ENCODE peak calls at places on chromosomes 7 and 10, in six cellular contexts. V, M, Z, H, U and N are unnamed samples.
A peak's percentile ranks its signal among the peaks of the same experiment; 100 is the strongest.

GRCh38 chr7:137508437-137509175 is 165.1 kb upstream of the PTN start:
- DNase-seq in V (no peak), M (no peak), Z (no peak), H (no peak), U (no peak), N (no peak)

GRCh38 chr7:44289341-44290249 is 35.8 kb downstream of the CAMK2B start:
- DNase-seq in V (no peak), M (peak; percentile 45), Z (no peak), H (peak; percentile 12), U (peak; percentile 30), N (no peak)

GRCh38 chr10:78950656-78951587 is 117.8 kb upstream of the ZMIZ1 start:
- DNase-seq in V (no peak), M (no peak), Z (no peak), H (no peak), U (no peak), N (no peak)

GRCh38 chr10:120041807-120042545 is 149.4 kb downstream of the SEC23IP start:
- DNase-seq in V (no peak), M (no peak), Z (no peak), H (no peak), U (no peak), N (no peak)

GRCh38 chr10:132921086-132921485 is 21.3 kb downstream of the CFAP46 start:
- DNase-seq in V (no peak), M (no peak), Z (no peak), H (no peak), U (no peak), N (no peak)

GRCh38 chr10:807958-808353 is 118.5 kb upstream of the DIP2C start:
- DNase-seq in V (no peak), M (no peak), Z (no peak), H (no peak), U (no peak), N (no peak)

GRCh38 chr10:127612-128432 is 7.4 kb upstream of the ZMYND11 start:
- DNase-seq in V (no peak), M (no peak), Z (no peak), H (no peak), U (no peak), N (no peak)

GRCh38 chr10:15879058-15879457 is 18.8 kb upstream of the MINDY3 start:
- DNase-seq in V (peak; percentile 45), M (no peak), Z (peak; percentile 15), H (no peak), U (no peak), N (no peak)

GRCh38 chr10:122249991-122250750 is 20.9 kb upstream of the BTBD16 start:
- DNase-seq in V (no peak), M (no peak), Z (no peak), H (no peak), U (peak; percentile 61), N (no peak)

GRCh38 chr7:151188252-151188542 is 1.1 kb upstream of the ASB10 start:
- DNase-seq in V (no peak), M (no peak), Z (no peak), H (no peak), U (no peak), N (no peak)

GRCh38 chr7:74022507-74022906 is 5.5 kb upstream of the ELN start:
- DNase-seq in V (no peak), M (no peak), Z (no peak), H (no peak), U (no peak), N (no peak)

GRCh38 chr10:92756233-92757065 is 66.7 kb downstream of the HHEX start:
- DNase-seq in V (peak; percentile 87), M (no peak), Z (no peak), H (no peak), U (no peak), N (no peak)

GRCh38 chr7:32266932-32267475 is 196.8 kb upstream of the PDE1C start:
- DNase-seq in V (no peak), M (no peak), Z (no peak), H (no peak), U (no peak), N (no peak)

GRCh38 chr7:94410471-94411466 is 16.1 kb downstream of the COL1A2 start:
- DNase-seq in V (no peak), M (no peak), Z (no peak), H (no peak), U (no peak), N (no peak)

GRCh38 chr10:44361080-44361479 is 23.8 kb downstream of the CXCL12 start:
- DNase-seq in V (no peak), M (no peak), Z (no peak), H (no peak), U (no peak), N (no peak)

GRCh38 chr10:36880898-36881297 is 244.5 kb upstream of the ANKRD30A start:
- DNase-seq in V (peak; percentile 34), M (no peak), Z (peak; percentile 35), H (no peak), U (no peak), N (no peak)

GRCh38 chr7:98640375-98640774 is 23.3 kb downstream of the NPTX2 start:
- DNase-seq in V (no peak), M (no peak), Z (no peak), H (no peak), U (no peak), N (no peak)

GRCh38 chr10:16950686-16951681 is 133.8 kb upstream of the RSU1 start:
- DNase-seq in V (no peak), M (no peak), Z (peak; percentile 80), H (no peak), U (no peak), N (no peak)

GRCh38 chr7:118352854-118353453 is 128.4 kb downstream of the ANKRD7 start:
- DNase-seq in V (peak; percentile 60), M (no peak), Z (peak; percentile 41), H (no peak), U (no peak), N (no peak)
- TF ChIP-seq CTCF in V (peak; percentile 58), M (no peak), Z (no peak), H (no peak), U (no peak), N (no peak)

GRCh38 chr7:2508327-2509231 is 11.0 kb upstream of the LFNG start:
- DNase-seq in V (peak; percentile 65), M (no peak), Z (no peak), H (no peak), U (peak; percentile 79), N (no peak)
- H3K4me3 ChIP-seq in V (peak overlapping the region; percentile 19), M (no peak overlapping the region), Z (no peak overlapping the region), H (no peak overlapping the region), U (peak overlapping the region; percentile 29), N (no peak overlapping the region)

DNA sequence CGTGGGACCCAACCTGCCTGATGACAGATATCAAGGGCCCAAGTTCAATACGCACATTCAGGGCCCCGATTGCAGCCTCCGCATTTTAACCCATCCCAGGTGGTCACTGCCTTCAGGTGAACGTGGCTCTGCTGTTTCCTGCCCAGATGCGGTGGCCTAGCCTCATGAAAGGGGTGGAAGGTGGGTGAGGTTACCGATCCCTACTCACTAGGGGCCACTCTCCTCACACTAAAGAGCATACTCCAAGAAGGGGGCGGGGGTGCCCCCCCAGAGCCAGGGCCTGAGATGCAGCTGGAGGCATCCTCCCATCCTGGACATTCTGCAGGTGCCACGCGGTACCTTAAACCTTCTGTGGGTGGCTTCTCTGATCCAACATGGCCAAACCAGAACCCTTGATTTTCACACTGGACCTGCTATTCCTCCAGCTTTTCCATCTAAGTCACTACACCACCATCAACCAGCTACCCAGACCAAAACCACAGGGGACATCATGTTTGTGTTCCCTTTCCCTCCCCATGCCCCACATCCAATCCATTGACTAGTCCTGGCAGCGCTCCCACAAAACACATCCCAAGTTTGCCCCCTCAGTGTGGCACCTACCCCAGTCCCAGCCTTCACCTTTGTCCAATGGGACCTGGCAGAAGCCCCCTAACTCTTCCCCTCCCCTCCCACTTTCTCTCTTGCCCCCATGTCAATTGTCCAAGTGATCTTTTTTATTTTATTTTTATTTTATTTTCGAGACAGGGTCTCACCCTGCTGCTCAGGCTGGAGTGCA is 30.0 kb downstream of the PRLHR start:
- DNase-seq in V (no peak), M (peak; percentile 33), Z (no peak), H (no peak), U (no peak), N (no peak)
- H3K27ac ChIP-seq in V (no peak overlapping the region), M (no peak overlapping the region), Z (no peak overlapping the region), H (no peak overlapping the region), U (no peak overlapping the region), N (no peak overlapping the region)

DNA sequence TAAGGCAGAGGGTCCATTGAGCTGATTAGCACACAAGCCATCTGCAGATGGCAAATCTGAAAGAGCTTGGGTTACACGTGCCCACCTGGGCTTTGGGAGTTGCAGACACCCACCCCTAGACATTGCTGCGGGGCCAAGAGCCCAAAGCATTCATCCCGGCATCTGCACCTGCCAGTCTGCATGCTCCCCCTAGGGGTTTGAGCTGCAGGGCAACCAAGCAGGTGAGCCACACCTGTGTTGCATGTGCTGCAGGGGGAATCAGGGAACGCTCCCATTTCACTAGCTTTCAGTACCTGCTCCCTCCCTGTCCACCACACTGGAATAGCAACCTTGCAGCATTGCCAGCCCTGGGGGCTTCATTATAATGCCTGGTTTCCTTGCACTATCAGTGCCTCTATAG is 21.1 kb downstream of the C7orf33 start:
- DNase-seq in V (no peak), M (peak; percentile 66), Z (no peak), H (no peak), U (no peak), N (no peak)
- TF ChIP-seq CTCF in V (peak; percentile 30), M (peak; percentile 61), Z (no peak), H (no peak), U (no peak), N (no peak)

DNA sequence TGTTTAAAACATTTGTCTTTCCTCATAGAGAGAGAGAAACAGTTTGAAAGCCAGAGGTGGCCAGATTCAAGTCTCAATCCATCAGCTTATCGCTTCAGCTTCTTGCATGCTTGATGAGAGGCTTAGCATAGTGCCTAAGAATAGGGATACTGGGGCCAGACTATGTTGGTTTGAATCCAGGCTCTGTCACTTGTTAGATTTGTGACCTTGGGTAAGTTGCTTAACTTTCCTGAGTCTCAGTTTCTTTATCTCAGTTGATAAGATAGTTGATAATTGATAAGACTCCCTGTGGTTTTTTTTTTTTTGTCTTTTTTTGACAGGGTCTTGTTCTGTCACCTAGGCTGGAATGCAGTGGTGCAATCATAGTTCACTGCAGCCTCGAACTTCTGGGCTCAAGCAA is 12.1 kb upstream of the CDK6 start:
- DNase-seq in V (no peak), M (no peak), Z (no peak), H (no peak), U (no peak), N (no peak)
- H3K4me3 ChIP-seq in V (no peak overlapping the region), M (no peak overlapping the region), Z (no peak overlapping the region), H (no peak overlapping the region), U (no peak overlapping the region), N (no peak overlapping the region)

GRCh38 chr10:75048669-75049098 is 62.8 kb upstream of the SAMD8 start:
- DNase-seq in V (peak; percentile 17), M (no peak), Z (no peak), H (peak; percentile 6), U (no peak), N (no peak)
- H3K27ac ChIP-seq in V (no peak overlapping the region), M (no peak overlapping the region), Z (no peak overlapping the region), H (no peak overlapping the region), U (no peak overlapping the region), N (no peak overlapping the region)

DNA sequence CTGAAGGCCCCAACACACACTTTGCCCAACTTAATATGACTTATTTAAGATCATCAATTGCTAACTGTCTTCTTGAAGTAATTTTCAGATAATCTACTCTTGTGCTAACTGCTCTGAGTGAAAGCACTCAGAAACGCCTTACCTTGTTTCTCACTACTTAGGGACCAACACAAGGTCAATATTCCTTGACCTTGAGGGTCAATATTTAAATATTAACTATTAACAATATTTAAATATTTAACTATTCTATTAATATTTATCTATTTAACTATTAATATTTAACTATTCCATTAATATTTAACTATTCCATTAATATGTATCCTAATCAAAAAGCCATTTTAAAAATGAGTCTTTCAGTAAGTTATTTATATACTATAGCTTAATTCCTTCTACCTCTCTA is 26.0 kb upstream of the HNRNPH3 start:
- DNase-seq in V (no peak), M (no peak), Z (no peak), H (no peak), U (no peak), N (no peak)
- TF ChIP-seq CTCF in V (no peak), M (no peak), Z (no peak), H (no peak), U (no peak), N (no peak)

GRCh38 chr10:98403812-98404504 is 11.0 kb downstream of the PYROXD2 start:
- DNase-seq in V (no peak), M (no peak), Z (no peak), H (no peak), U (no peak), N (no peak)
- H3K4me3 ChIP-seq in V (no peak overlapping the region), M (no peak overlapping the region), Z (no peak overlapping the region), H (no peak overlapping the region), U (no peak overlapping the region), N (no peak overlapping the region)